ENCODE peak calls at places on chromosomes 11 and 22, in four cellular contexts. J, K, A and T are unnamed samples.

GRCh38 chr22:47112994-47113879 is 350.8 kb downstream of the TBC1D22A start:
- DNase-seq in A (no peak), K (no peak), J (no peak), T (no peak)

GRCh38 chr22:49772692-49773091 is 55.0 kb downstream of the BRD1 start:
- DNase-seq in A (peak; percentile 21), K (no peak), J (no peak), T (no peak)

GRCh38 chr22:24133187-24133965 is 47.9 kb upstream of the SUSD2 start:
- DNase-seq in A (peak; percentile 73), K (no peak), J (no peak), T (no peak)

GRCh38 chr11:43923327-43924111 is 18.9 kb upstream of the C11orf96 start:
- DNase-seq in K (no peak), J (no peak), A (no peak), T (no peak)

GRCh38 chr11:115676768-115677167 is 172.6 kb upstream of the CADM1 start:
- DNase-seq in J (no peak), A (no peak), K (no peak), T (no peak)

GRCh38 chr11:121478226-121478894 is 25.6 kb upstream of the SORL1-AS1 start:
- DNase-seq in A (no peak), J (no peak), K (no peak), T (no peak)

GRCh38 chr11:102539567-102539966 is 9.0 kb upstream of the MMP7 start:
- DNase-seq in K (no peak), J (no peak), A (no peak), T (no peak)

GRCh38 chr11:86459682-86460460 is 85.2 kb downstream of the CCDC81 start:
- DNase-seq in J (peak; percentile 52), A (no peak), K (no peak), T (peak; percentile 88)

GRCh38 chr11:77065878-77066228 is 918 bp upstream of the CAPN5 start:
- DNase-seq in J (no peak), K (no peak), A (no peak), T (no peak)

GRCh38 chr22:28032896-28033295 is 113.8 kb upstream of the PITPNB start:
- DNase-seq in A (no peak), K (no peak), J (no peak), T (no peak)

GRCh38 chr11:65225284-65226102 is 36.3 kb upstream of the POLA2 start:
- DNase-seq in A (peak; percentile 64), K (peak; percentile 48), J (no peak), T (no peak)

GRCh38 chr22:50111056-50111455 is 21.2 kb downstream of the MOV10L1 start:
- DNase-seq in J (no peak), K (no peak), A (no peak), T (no peak)

GRCh38 chr11:130847517-130847916 is 68.8 kb downstream of the SNX19 start:
- DNase-seq in K (no peak), A (no peak), J (peak; percentile 12), T (peak; percentile 86)

GRCh38 chr11:17805043-17805442 is 70.5 kb downstream of the KCNC1 start:
- DNase-seq in K (no peak), J (no peak), A (no peak), T (no peak)

GRCh38 chr11:72735495-72736027 is 16.6 kb downstream of the ARAP1 start:
- DNase-seq in K (no peak), A (no peak), J (no peak), T (no peak)

GRCh38 chr22:32590556-32590955 is 115.9 kb downstream of the FBXO7 start:
- DNase-seq in J (no peak), K (no peak), A (no peak), T (no peak)

GRCh38 chr11:63552921-63553320 is 10.3 kb downstream of the PLAAT2 start:
- DNase-seq in K (no peak), J (no peak), A (no peak), T (no peak)

GRCh38 chr11:23232652-23233051 is 372.4 kb upstream of the CCDC179 start:
- DNase-seq in K (no peak), J (no peak), A (no peak), T (no peak)

GRCh38 chr11:95790933-95791247 is 592 bp downstream of the CEP57 start:
- DNase-seq in K (no peak), J (no peak), A (peak; percentile 65), T (no peak)

GRCh38 chr22:30310881-30311771 is 15.6 kb downstream of the TBC1D10A start:
- DNase-seq in K (no peak), A (no peak), J (peak; percentile 87), T (peak; percentile 82)

GRCh38 chr11:93747122-93747521 is 5.7 kb downstream of the C11orf54 start:
- DNase-seq in A (no peak), J (no peak), K (no peak), T (no peak)
- H3K4me3 ChIP-seq in A (no peak overlapping the region), J (peak overlapping the region; percentile 51), K (no peak overlapping the region), T (no peak overlapping the region)

DNA sequence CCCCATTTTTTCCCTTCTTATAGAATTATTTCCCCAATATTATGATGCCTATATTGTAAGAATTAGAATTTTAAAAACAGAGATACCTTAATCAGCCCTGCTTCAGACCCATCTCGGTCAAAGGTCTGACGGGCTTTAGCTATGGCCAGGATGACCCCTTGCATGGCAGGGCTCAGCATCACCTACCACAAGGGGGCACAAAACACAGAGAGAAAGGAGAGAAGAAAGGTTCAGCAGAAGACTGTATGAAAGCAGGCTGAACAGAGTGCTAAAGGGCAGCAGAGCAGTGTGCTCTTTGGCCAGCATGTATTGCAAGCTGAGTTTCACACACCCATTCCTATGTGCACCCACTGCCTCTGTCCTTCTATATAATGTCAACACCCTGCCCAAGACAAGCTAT is 26.8 kb downstream of the CLDN25 start:
- DNase-seq in J (no peak), K (no peak), A (no peak), T (no peak)
- TF ChIP-seq CTCF in J (peak; percentile 65), K (peak; percentile 71), A (no peak), T (peak; percentile 56)

DNA sequence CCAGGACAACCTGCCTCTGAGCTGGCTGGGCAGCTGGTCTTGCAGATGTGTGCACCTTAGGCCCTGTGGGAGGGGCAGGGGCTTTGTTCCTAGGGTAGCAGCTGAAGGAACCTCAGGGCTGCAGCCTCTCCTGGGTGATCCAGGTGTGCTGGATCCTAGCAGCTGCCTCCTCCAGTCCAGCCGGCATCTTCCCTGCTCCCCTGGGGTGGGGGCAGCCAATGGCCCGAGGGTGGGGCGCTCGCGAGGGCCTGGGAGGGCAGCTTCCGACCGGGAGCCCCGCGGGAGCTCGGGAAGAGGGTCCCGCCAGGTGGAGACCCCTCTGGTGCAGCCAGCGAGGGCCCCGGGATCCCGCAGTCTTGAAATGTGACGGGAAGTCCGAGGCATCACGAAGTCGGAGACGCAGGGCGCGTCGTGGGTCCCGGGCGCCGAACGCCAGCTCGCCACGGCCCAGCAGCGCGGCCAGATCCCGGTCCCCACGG is 1.7 kb downstream of the IFITM1 start:
- DNase-seq in J (no peak), A (no peak), K (no peak), T (no peak)
- H3K4me3 ChIP-seq in J (peak overlapping the region; percentile 56), A (peak overlapping the region; percentile 97), K (peak overlapping the region; percentile 77), T (peak overlapping the region; percentile 29)

GRCh38 chr11:78586452-78587046 is 11.9 kb upstream of the NARS2 start:
- DNase-seq in A (no peak), J (no peak), K (no peak), T (no peak)

GRCh38 chr11:78583889-78584288 is 9.2 kb upstream of the NARS2 start:
- DNase-seq in J (no peak), K (no peak), A (no peak), T (no peak)

GRCh38 chr11:78588517-78588916 is 13.9 kb upstream of the NARS2 start:
- DNase-seq in J (no peak), K (no peak), A (no peak), T (no peak)

GRCh38 chr11:78587446-78587845 is 12.8 kb upstream of the NARS2 start:
- DNase-seq in J (no peak), K (no peak), A (no peak), T (no peak)
- TF ChIP-seq CTCF in J (no peak), K (no peak), A (no peak), T (no peak)

GRCh38 chr22:37243402-37244113 is 511 bp downstream of the RAC2 start:
- DNase-seq in A (peak; percentile 42), J (no peak), K (no peak), T (no peak)

GRCh38 chr22:37242395-37242918 is 1.6 kb downstream of the RAC2 start:
- DNase-seq in J (no peak), K (peak; percentile 83), A (peak; percentile 93), T (no peak)

GRCh38 chr22:37245740-37246139 is 1.7 kb upstream of the RAC2 start:
- DNase-seq in J (no peak), K (no peak), A (no peak), T (no peak)

GRCh38 chr22:37244922-37245722 is 1.1 kb upstream of the RAC2 start:
- DNase-seq in J (no peak), K (peak; percentile 65), A (no peak), T (no peak)

GRCh38 chr22:37244114-37244921 is at the start of gene RAC2:
- DNase-seq in A (peak; percentile 90), K (peak; percentile 89), J (no peak), T (no peak)
- H3K4me3 ChIP-seq in A (peak within 1 kb of the TSS; percentile 98), K (peak within 1 kb of the TSS; percentile 85), J (peak within 1 kb of the TSS; percentile 65), T (peak within 1 kb of the TSS; percentile 49)

GRCh38 chr11:26201411-26201810 is 130.5 kb upstream of the ANO3 start:
- DNase-seq in A (no peak), J (peak; percentile 38), K (no peak), T (peak; percentile 35)

GRCh38 chr11:26199341-26199740 is 132.6 kb upstream of the ANO3 start:
- DNase-seq in K (no peak), A (no peak), J (no peak), T (no peak)

GRCh38 chr11:26204110-26204509 is 127.8 kb upstream of the ANO3 start:
- DNase-seq in J (no peak), K (no peak), A (no peak), T (no peak)

DNA sequence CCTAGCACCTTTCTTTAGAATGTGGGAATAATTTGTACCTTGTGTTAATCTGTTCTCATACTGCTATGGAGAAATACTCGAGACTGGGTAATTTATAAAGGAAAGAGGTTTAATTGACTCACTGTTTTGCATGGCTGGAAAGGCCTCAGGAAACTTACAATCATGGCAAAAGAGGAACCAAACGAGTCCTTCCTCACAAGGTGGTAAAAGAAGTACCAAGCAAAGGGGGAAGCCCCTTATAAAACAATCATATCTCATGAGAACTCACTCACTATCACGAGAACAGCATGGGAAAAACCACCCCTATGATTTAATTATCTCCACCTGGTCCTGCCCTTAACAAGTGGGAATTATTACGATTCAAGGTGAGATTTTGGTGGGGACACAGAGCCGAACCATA is 127.1 kb upstream of the ANO3 start:
- DNase-seq in A (no peak), J (no peak), K (no peak), T (no peak)
- TF ChIP-seq CTCF in A (no peak), J (no peak), K (no peak), T (no peak)